ENCODE peak calls at places on chromosomes 16 and 17, in four cellular contexts. One of them, this sample, is unnamed.

GRCh38 chr17:55086635-55087058 is 118.1 kb downstream of the STXBP4 start:
- DNase-seq in cardiac muscle cell: peak; percentile 89
- DNase-seq in tibial nerve: no peak
- DNase-seq in psoas muscle: no peak
- DNase-seq in this sample: no peak

GRCh38 chr17:79360196-79360595 is 250.7 kb downstream of the RBFOX3 start:
- DNase-seq in cardiac muscle cell: no peak
- DNase-seq in tibial nerve: no peak
- DNase-seq in psoas muscle: peak; percentile 26
- DNase-seq in this sample: no peak

GRCh38 chr17:73228748-73229236 is 32.9 kb downstream of the CPSF4L start:
- DNase-seq in cardiac muscle cell: peak; percentile 88
- DNase-seq in tibial nerve: peak; percentile 67
- DNase-seq in psoas muscle: peak; percentile 85
- DNase-seq in this sample: peak; percentile 25

GRCh38 chr16:72021043-72021442 is 12.5 kb downstream of the DHODH start:
- DNase-seq in cardiac muscle cell: no peak
- DNase-seq in tibial nerve: no peak
- DNase-seq in psoas muscle: no peak
- DNase-seq in this sample: no peak

GRCh38 chr17:6245301-6245810 is 175.2 kb downstream of the WSCD1 start:
- DNase-seq in cardiac muscle cell: no peak
- DNase-seq in tibial nerve: no peak
- DNase-seq in psoas muscle: no peak
- DNase-seq in this sample: no peak

GRCh38 chr17:3935825-3936355 is 19.6 kb upstream of the P2RX1 start:
- DNase-seq in cardiac muscle cell: peak; percentile 55
- DNase-seq in tibial nerve: no peak
- DNase-seq in psoas muscle: no peak
- DNase-seq in this sample: no peak

GRCh38 chr17:2171725-2172446 is 117.0 kb downstream of the HIC1 start:
- DNase-seq in cardiac muscle cell: peak; percentile 99
- DNase-seq in tibial nerve: peak; percentile 58
- DNase-seq in psoas muscle: peak; percentile 78
- DNase-seq in this sample: no peak

GRCh38 chr16:22386976-22387375 is 12.6 kb upstream of the CDR2 start:
- DNase-seq in cardiac muscle cell: peak; percentile 95
- DNase-seq in tibial nerve: no peak
- DNase-seq in psoas muscle: no peak
- DNase-seq in this sample: no peak

GRCh38 chr16:70737377-70738082 is 51.7 kb upstream of the MTSS2 start:
- DNase-seq in cardiac muscle cell: peak; percentile 92
- DNase-seq in tibial nerve: peak; percentile 64
- DNase-seq in psoas muscle: peak; percentile 81
- DNase-seq in this sample: peak; percentile 98

GRCh38 chr16:24921229-24921628 is 75.5 kb downstream of the SLC5A11 start:
- DNase-seq in cardiac muscle cell: no peak
- DNase-seq in tibial nerve: no peak
- DNase-seq in psoas muscle: no peak
- DNase-seq in this sample: no peak

GRCh38 chr16:52561910-52562741 is 15.2 kb upstream of the TOX3 start:
- DNase-seq in cardiac muscle cell: no peak
- DNase-seq in tibial nerve: no peak
- DNase-seq in psoas muscle: no peak
- DNase-seq in this sample: no peak

GRCh38 chr16:26475579-26475978 is 591.1 kb upstream of the C16orf82 start:
- DNase-seq in cardiac muscle cell: no peak
- DNase-seq in tibial nerve: no peak
- DNase-seq in psoas muscle: no peak
- DNase-seq in this sample: no peak

GRCh38 chr16:84840687-84841627 is 21.2 kb downstream of the CRISPLD2 start:
- DNase-seq in cardiac muscle cell: no peak
- DNase-seq in tibial nerve: no peak
- DNase-seq in psoas muscle: peak; percentile 23
- DNase-seq in this sample: no peak

GRCh38 chr17:12549499-12549901 is 116.2 kb upstream of the MYOCD start:
- DNase-seq in cardiac muscle cell: peak; percentile 2
- DNase-seq in tibial nerve: no peak
- DNase-seq in psoas muscle: no peak
- DNase-seq in this sample: no peak

GRCh38 chr17:39244016-39244599 is 18.4 kb upstream of the STAC2 start:
- DNase-seq in cardiac muscle cell: no peak
- DNase-seq in tibial nerve: no peak
- DNase-seq in psoas muscle: no peak
- DNase-seq in this sample: no peak

GRCh38 chr16:14629612-14629918 is 495 bp downstream of the PARN start:
- DNase-seq in cardiac muscle cell: no peak
- DNase-seq in tibial nerve: no peak
- DNase-seq in psoas muscle: no peak
- DNase-seq in this sample: no peak

GRCh38 chr17:40791116-40791515 is 8.6 kb downstream of the KRT28 start:
- DNase-seq in cardiac muscle cell: no peak
- DNase-seq in tibial nerve: peak; percentile 26
- DNase-seq in psoas muscle: no peak
- DNase-seq in this sample: no peak

GRCh38 chr16:2860826-2861567 is 3.0 kb upstream of the PRSS22 start:
- DNase-seq in cardiac muscle cell: peak; percentile 45
- DNase-seq in tibial nerve: no peak
- DNase-seq in psoas muscle: peak; percentile 45
- DNase-seq in this sample: no peak

GRCh38 chr17:45190503-45191282 is 29.0 kb downstream of the HEXIM2 start:
- DNase-seq in cardiac muscle cell: no peak
- DNase-seq in tibial nerve: no peak
- DNase-seq in psoas muscle: no peak
- DNase-seq in this sample: no peak

GRCh38 chr17:4485676-4486646 is 12.7 kb upstream of the SPNS2 start:
- DNase-seq in cardiac muscle cell: no peak
- DNase-seq in tibial nerve: no peak
- DNase-seq in psoas muscle: no peak
- DNase-seq in this sample: no peak

GRCh38 chr16:87457724-87458423 is 35.0 kb downstream of the ZCCHC14 start:
- DNase-seq in cardiac muscle cell: peak; percentile 90
- DNase-seq in tibial nerve: no peak
- DNase-seq in psoas muscle: no peak
- DNase-seq in this sample: no peak

GRCh38 chr17:50926523-50926922 is 60.4 kb upstream of the TOB1 start:
- DNase-seq in cardiac muscle cell: no peak
- DNase-seq in tibial nerve: no peak
- DNase-seq in psoas muscle: peak; percentile 21
- DNase-seq in this sample: no peak

GRCh38 chr16:89642574-89642973 is 14.9 kb downstream of the CHMP1A start:
- DNase-seq in cardiac muscle cell: no peak
- DNase-seq in tibial nerve: no peak
- DNase-seq in psoas muscle: no peak
- DNase-seq in this sample: no peak

GRCh38 chr16:48608452-48608851 is 1.5 kb downstream of the N4BP1 start:
- DNase-seq in cardiac muscle cell: no peak
- DNase-seq in tibial nerve: no peak
- DNase-seq in psoas muscle: no peak
- DNase-seq in this sample: peak; percentile 86

DNA sequence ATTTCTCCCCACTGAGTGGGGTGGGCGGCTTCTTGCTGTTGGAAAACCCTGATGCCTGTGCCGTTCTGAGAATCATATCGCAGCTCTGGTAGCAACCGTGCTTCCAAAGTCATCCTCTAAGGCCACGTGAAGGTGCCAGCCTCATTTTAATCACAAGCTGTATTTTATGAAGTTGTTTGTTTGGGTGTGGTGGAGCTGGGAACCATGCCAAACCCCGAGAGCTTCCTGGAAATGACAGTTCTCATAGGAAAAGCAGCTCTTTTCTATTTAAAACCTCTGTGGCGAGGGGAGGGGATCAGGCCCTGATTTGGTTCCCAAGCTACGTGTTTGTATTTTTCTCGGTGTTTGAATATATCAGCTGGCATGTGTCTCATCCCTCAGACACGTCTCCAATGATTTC is 21.7 kb downstream of the KNOP1 start:
- DNase-seq in cardiac muscle cell: peak; percentile 91
- DNase-seq in tibial nerve: peak; percentile 89
- DNase-seq in psoas muscle: peak; percentile 82
- DNase-seq in this sample: no peak
- H3K4me1 ChIP-seq in cardiac muscle cell: no peaks in the 10 kb centered on the region
- H3K4me1 ChIP-seq in tibial nerve: peaks cover 40% of the 10 kb centered on the region
- H3K4me1 ChIP-seq in psoas muscle: peaks cover 43% of the 10 kb centered on the region
- H3K4me1 ChIP-seq in this sample: no peaks in the 10 kb centered on the region

GRCh38 chr17:81851423-81851822 is 8.9 kb downstream of the P4HB start:
- DNase-seq in cardiac muscle cell: no peak
- DNase-seq in tibial nerve: no peak
- DNase-seq in psoas muscle: no peak
- DNase-seq in this sample: no peak

GRCh38 chr17:81852237-81852636 is 8.1 kb downstream of the P4HB start:
- DNase-seq in cardiac muscle cell: no peak
- DNase-seq in tibial nerve: no peak
- DNase-seq in psoas muscle: no peak
- DNase-seq in this sample: peak; percentile 2

GRCh38 chr17:81858170-81858966 is 2.0 kb downstream of the P4HB start:
- DNase-seq in cardiac muscle cell: no peak
- DNase-seq in tibial nerve: no peak
- DNase-seq in psoas muscle: no peak
- DNase-seq in this sample: peak; percentile 6

GRCh38 chr17:81858967-81859905 is 1.1 kb downstream of the P4HB start:
- DNase-seq in cardiac muscle cell: peak; percentile 31
- DNase-seq in tibial nerve: no peak
- DNase-seq in psoas muscle: no peak
- DNase-seq in this sample: peak; percentile 18

DNA sequence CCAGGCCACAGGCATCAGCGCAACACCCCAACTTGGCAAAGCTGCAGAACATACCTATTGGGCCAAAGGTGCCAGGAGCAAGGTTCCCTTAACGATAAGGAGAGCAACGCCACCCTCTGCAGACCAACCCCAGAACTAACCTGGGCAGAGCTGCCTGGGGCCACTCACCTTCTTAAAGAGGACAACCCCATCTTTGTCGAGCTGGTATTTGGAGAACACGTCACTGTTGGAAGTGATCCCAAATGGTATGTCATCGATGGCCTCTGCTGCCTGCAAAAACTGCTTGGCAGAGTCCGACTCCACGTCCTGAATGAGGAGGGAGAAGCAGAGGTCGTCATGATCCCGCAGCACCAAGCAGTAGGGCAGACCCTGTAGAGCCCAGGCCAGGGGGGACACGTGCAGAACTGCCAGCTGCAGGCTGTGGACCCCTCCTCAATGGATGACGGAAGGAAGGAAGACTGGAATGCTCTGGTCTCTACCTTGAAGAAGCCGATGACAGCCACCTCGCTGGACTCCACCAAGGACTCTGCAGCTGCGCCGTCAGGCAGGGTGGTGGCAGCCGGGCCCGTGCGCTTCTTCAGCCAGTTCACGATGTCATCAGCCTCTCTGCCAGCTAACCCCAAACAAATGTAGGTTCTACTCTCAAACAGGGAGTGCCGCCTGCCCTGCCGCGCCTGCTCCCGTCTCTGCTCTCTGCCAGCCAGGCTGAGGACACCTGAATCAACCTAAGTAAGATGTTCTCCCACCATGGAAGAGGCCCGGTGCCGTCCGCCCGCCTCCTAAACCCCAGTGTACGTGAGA is 5.2 kb downstream of the P4HB start:
- DNase-seq in cardiac muscle cell: no peak
- DNase-seq in tibial nerve: no peak
- DNase-seq in psoas muscle: no peak
- DNase-seq in this sample: peak; percentile 5
- TF ChIP-seq CTCF in cardiac muscle cell: no peak
- TF ChIP-seq CTCF in tibial nerve: no peak
- TF ChIP-seq CTCF in psoas muscle: peak; percentile 40
- TF ChIP-seq CTCF in this sample: no peak

DNA sequence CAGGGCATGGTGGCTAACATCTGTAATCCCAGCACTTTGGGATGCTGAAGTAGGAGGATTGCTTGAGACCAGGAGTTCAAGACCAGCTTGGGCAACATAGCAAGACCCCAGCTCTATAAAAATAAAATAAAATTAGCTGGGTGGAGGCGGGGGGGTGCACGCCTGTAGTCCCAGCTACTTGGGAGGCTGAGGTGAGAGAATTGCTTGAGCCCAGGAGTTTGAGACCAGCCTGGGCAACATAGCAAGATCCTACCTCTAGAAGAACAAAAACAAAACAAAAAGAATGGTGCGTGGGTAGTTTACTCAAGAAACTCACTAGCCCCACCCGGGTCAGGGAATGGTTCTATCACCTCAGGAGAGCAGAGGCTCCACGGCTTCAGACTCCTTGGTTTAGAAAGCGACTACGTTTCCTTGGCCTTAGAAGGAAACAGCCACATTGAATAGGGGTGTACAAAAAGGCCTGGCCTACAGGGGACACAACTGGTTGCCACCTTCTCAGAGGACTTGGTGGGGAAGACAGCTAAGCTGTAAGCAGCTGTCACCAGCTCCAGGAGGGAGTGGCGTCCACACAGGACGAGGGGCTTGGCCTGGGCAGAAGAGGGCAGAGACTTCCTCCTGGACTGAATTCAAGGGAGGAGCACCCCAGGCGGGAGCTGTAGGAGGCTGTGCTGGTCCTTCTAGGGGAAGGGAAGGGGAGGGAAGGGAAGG is 717 bp downstream of the TK1 start:
- DNase-seq in cardiac muscle cell: no peak
- DNase-seq in tibial nerve: no peak
- DNase-seq in psoas muscle: peak; percentile 71
- DNase-seq in this sample: peak; percentile 29
- H3K4me3 ChIP-seq in cardiac muscle cell: peak overlapping the region; percentile 47
- H3K4me3 ChIP-seq in tibial nerve: peak overlapping the region; percentile 57
- H3K4me3 ChIP-seq in psoas muscle: peak overlapping the region; percentile 65
- H3K4me3 ChIP-seq in this sample: peak overlapping the region; percentile 86

GRCh38 chr17:82019208-82019727 is 3.4 kb downstream of the CENPX start:
- DNase-seq in cardiac muscle cell: no peak
- DNase-seq in tibial nerve: no peak
- DNase-seq in psoas muscle: no peak
- DNase-seq in this sample: no peak
- H3K4me1 ChIP-seq in cardiac muscle cell: no peaks in the 10 kb centered on the region
- H3K4me1 ChIP-seq in tibial nerve: peaks cover 22% of the 10 kb centered on the region
- H3K4me1 ChIP-seq in psoas muscle: peaks cover 46% of the 10 kb centered on the region
- H3K4me1 ChIP-seq in this sample: peaks cover 7% of the 10 kb centered on the region

This sample was measured in MM.1S.